ENCODE peak calls at places on chromosomes 7 and 10, in eight cellular contexts. One of them, this sample, is unnamed.

GRCh38 chr7:76069238-76069638 is 21.3 kb downstream of the MDH2 start:
- DNase-seq in astrocyte: peak
- DNase-seq in fibroblast of lung: peak
- DNase-seq in NB4: peak
- DNase-seq in AG04450: peak
- DNase-seq in activated B cell treated with CpG ODN at 0.5 μM for 24 hours: no peak
- DNase-seq in HFFc6: peak
- DNase-seq in cardiac fibroblast: peak
- DNase-seq in this sample: no peak

GRCh38 chr10:31419394-31420063 is 100.5 kb downstream of the ZEB1 start:
- DNase-seq in astrocyte: peak
- DNase-seq in fibroblast of lung: peak
- DNase-seq in NB4: peak
- DNase-seq in AG04450: no peak
- DNase-seq in activated B cell treated with CpG ODN at 0.5 μM for 24 hours: no peak
- DNase-seq in HFFc6: peak
- DNase-seq in cardiac fibroblast: peak
- DNase-seq in this sample: no peak

GRCh38 chr7:81624021-81624630 is 145.7 kb downstream of the HGF start:
- DNase-seq in astrocyte: peak
- DNase-seq in fibroblast of lung: peak
- DNase-seq in NB4: no peak
- DNase-seq in AG04450: no peak
- DNase-seq in activated B cell treated with CpG ODN at 0.5 μM for 24 hours: no peak
- DNase-seq in HFFc6: no peak
- DNase-seq in cardiac fibroblast: no peak
- DNase-seq in this sample: no peak

GRCh38 chr10:63206997-63207952 is 74.1 kb downstream of the NRBF2 start:
- DNase-seq in astrocyte: peak
- DNase-seq in fibroblast of lung: peak
- DNase-seq in NB4: no peak
- DNase-seq in AG04450: peak
- DNase-seq in activated B cell treated with CpG ODN at 0.5 μM for 24 hours: no peak
- DNase-seq in HFFc6: peak
- DNase-seq in cardiac fibroblast: peak
- DNase-seq in this sample: no peak

GRCh38 chr7:112204776-112205347 is 1.3 kb downstream of the DOCK4 start:
- DNase-seq in astrocyte: no peak
- DNase-seq in fibroblast of lung: peak
- DNase-seq in NB4: peak
- DNase-seq in AG04450: no peak
- DNase-seq in activated B cell treated with CpG ODN at 0.5 μM for 24 hours: no peak
- DNase-seq in HFFc6: no peak
- DNase-seq in cardiac fibroblast: peak
- DNase-seq in this sample: no peak

GRCh38 chr7:5629941-5630340 is 151.5 kb downstream of the RNF216 start:
- DNase-seq in astrocyte: peak
- DNase-seq in fibroblast of lung: peak
- DNase-seq in NB4: peak
- DNase-seq in AG04450: no peak
- DNase-seq in activated B cell treated with CpG ODN at 0.5 μM for 24 hours: no peak
- DNase-seq in HFFc6: peak
- DNase-seq in cardiac fibroblast: peak
- DNase-seq in this sample: no peak

GRCh38 chr7:43756368-43757072 is 2.0 kb upstream of the BLVRA start:
- DNase-seq in astrocyte: peak
- DNase-seq in fibroblast of lung: peak
- DNase-seq in NB4: peak
- DNase-seq in AG04450: peak
- DNase-seq in activated B cell treated with CpG ODN at 0.5 μM for 24 hours: no peak
- DNase-seq in HFFc6: peak
- DNase-seq in cardiac fibroblast: peak
- DNase-seq in this sample: no peak

GRCh38 chr10:122707535-122707934 is 7.9 kb upstream of the C10orf120 start:
- DNase-seq in astrocyte: no peak
- DNase-seq in fibroblast of lung: no peak
- DNase-seq in NB4: no peak
- DNase-seq in AG04450: no peak
- DNase-seq in activated B cell treated with CpG ODN at 0.5 μM for 24 hours: no peak
- DNase-seq in HFFc6: no peak
- DNase-seq in cardiac fibroblast: no peak
- DNase-seq in this sample: no peak

GRCh38 chr10:94035982-94036663 is 42.4 kb downstream of the PLCE1 start:
- DNase-seq in astrocyte: peak
- DNase-seq in fibroblast of lung: peak
- DNase-seq in NB4: no peak
- DNase-seq in AG04450: no peak
- DNase-seq in activated B cell treated with CpG ODN at 0.5 μM for 24 hours: no peak
- DNase-seq in HFFc6: no peak
- DNase-seq in cardiac fibroblast: no peak
- DNase-seq in this sample: no peak

DNA sequence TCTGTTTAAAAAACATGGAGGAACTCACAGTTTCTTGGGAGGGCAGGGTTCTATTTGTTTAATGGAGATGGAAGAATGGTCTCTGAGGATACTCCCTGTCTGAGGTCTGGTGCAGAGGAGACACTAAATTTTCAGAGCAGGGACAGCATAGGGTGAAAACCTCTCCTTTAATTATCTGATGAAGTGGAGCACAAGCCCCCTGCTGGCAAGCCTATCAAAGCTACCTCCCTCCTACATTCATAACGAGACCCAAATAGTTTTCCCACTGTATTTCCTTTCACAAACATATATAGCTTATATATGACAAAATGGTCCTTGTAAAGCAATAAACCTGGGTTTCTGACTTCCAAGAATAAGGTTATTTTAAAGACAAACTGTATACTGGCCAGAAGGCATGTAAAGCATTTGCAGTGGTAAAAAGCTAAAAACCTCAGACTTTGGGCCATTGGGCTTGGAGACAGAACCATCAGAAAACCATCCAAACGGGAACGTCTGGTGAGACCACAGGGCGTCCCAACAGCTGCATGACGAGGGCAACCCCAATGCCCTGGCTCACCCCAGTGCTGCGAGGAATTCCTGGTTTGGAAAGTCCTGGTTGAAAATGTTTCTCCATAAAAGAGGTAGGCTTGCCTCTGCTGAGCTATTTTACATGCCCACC is 201.3 kb downstream of the FANK1 start:
- DNase-seq in astrocyte: peak
- DNase-seq in fibroblast of lung: no peak
- DNase-seq in NB4: no peak
- DNase-seq in AG04450: no peak
- DNase-seq in activated B cell treated with CpG ODN at 0.5 μM for 24 hours: no peak
- DNase-seq in HFFc6: no peak
- DNase-seq in cardiac fibroblast: no peak
- DNase-seq in this sample: no peak
- TF ChIP-seq CTCF in astrocyte: peak
- TF ChIP-seq CTCF in fibroblast of lung: no peak
- TF ChIP-seq CTCF in NB4: no peak
- TF ChIP-seq CTCF in AG04450: peak
- TF ChIP-seq CTCF in activated B cell treated with CpG ODN at 0.5 μM for 24 hours: no peak
- TF ChIP-seq CTCF in HFFc6: peak
- TF ChIP-seq CTCF in cardiac fibroblast: no peak
- TF ChIP-seq CTCF in this sample: no peak

DNA sequence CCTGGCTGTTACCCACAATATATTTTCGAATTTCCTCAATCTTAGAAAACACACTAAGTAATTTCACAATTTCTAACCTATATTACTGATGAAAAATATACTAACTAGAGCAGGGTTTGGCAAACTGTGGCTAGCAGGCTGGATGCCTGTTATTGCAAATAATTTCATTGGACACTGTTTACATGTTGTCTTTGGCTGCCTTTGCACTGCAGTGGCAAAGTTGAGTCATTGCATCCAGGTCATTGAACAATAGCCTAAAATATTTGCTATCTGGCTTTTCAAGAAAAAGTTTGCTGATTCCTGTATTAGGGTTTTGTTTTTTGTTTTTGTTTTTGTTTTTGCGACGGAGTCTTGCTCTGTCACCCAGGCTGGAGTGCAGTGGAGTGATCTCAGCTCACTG is 47.2 kb downstream of the KIF11 start:
- DNase-seq in astrocyte: peak
- DNase-seq in fibroblast of lung: peak
- DNase-seq in NB4: no peak
- DNase-seq in AG04450: no peak
- DNase-seq in activated B cell treated with CpG ODN at 0.5 μM for 24 hours: no peak
- DNase-seq in HFFc6: peak
- DNase-seq in cardiac fibroblast: peak
- DNase-seq in this sample: no peak
- TF ChIP-seq CTCF in astrocyte: no peak
- TF ChIP-seq CTCF in fibroblast of lung: peak
- TF ChIP-seq CTCF in NB4: no peak
- TF ChIP-seq CTCF in AG04450: no peak
- TF ChIP-seq CTCF in activated B cell treated with CpG ODN at 0.5 μM for 24 hours: no peak
- TF ChIP-seq CTCF in HFFc6: peak
- TF ChIP-seq CTCF in cardiac fibroblast: no peak
- TF ChIP-seq CTCF in this sample: no peak

DNA sequence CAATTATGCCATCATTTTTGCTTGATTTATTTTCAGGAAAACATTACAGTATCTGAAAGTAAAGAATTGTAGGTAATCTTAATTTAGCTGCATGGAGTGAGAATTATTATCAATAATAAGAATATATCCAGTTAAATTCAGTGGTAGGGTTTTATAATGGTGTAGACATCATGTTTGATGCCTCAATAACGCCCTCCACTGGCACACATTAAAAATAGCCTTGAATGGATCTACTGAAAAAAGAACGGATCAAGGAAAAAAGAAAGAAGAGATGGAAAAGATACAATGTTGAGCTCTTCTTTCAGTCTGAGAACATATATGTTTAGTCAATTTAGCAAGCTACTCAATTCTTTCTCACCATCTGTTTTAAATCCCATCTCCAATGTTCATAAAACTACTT is 319.2 kb downstream of the CDC14C start:
- DNase-seq in astrocyte: no peak
- DNase-seq in fibroblast of lung: no peak
- DNase-seq in NB4: peak
- DNase-seq in AG04450: no peak
- DNase-seq in activated B cell treated with CpG ODN at 0.5 μM for 24 hours: no peak
- DNase-seq in HFFc6: no peak
- DNase-seq in cardiac fibroblast: no peak
- DNase-seq in this sample: no peak
- TF ChIP-seq CTCF in astrocyte: no peak
- TF ChIP-seq CTCF in fibroblast of lung: no peak
- TF ChIP-seq CTCF in NB4: no peak
- TF ChIP-seq CTCF in AG04450: no peak
- TF ChIP-seq CTCF in activated B cell treated with CpG ODN at 0.5 μM for 24 hours: no peak
- TF ChIP-seq CTCF in HFFc6: no peak
- TF ChIP-seq CTCF in cardiac fibroblast: no peak
- TF ChIP-seq CTCF in this sample: no peak

DNA sequence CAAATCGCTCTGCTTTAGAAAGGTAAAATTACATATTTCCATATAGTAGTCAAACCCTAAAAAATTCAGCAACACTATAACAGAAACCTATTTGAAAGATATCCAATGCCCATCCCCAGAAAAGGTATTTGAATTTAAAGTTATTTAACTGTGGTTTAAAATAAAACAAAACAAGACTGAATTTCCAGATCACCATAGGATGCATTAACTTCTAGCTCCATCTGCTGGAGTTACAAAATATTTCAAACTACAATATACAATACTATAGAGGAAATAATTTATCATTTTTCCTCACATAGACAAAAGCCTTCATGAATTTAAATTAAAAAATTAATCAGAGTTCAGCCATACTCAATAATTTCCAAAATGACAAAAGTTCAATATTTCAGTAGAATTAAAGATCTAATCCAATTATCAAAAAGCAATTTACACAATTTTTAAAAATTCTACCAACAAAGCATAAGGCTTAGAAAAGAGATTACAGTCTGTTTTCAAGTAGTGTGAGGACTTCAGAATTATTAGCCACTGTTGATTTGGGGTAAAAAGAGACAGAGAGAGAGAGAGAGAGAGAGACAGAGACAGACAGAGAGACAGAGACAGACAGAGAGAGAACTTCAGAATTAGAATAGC is 75.9 kb downstream of the LMBR1 start:
- DNase-seq in astrocyte: no peak
- DNase-seq in fibroblast of lung: peak
- DNase-seq in NB4: peak
- DNase-seq in AG04450: peak
- DNase-seq in activated B cell treated with CpG ODN at 0.5 μM for 24 hours: no peak
- DNase-seq in HFFc6: peak
- DNase-seq in cardiac fibroblast: peak
- DNase-seq in this sample: no peak
- TF ChIP-seq CTCF in astrocyte: peak
- TF ChIP-seq CTCF in fibroblast of lung: peak
- TF ChIP-seq CTCF in NB4: peak
- TF ChIP-seq CTCF in AG04450: peak
- TF ChIP-seq CTCF in activated B cell treated with CpG ODN at 0.5 μM for 24 hours: peak
- TF ChIP-seq CTCF in HFFc6: peak
- TF ChIP-seq CTCF in cardiac fibroblast: peak
- TF ChIP-seq CTCF in this sample: peak